ENCODE peak calls at places on chromosomes 12 and 14, in five cellular contexts. F is kidney epithelial cell, S is lung, H is uterus, L is stomach. J is an unnamed sample.

GRCh38 chr12:40689576-40689975 is 2.7 kb upstream of the CNTN1 start:
- DNase-seq in F (no peak), L (no peak), S (no peak), H (no peak), J (no peak)

GRCh38 chr12:22032732-22033131 is 13.3 kb upstream of the CMAS start:
- DNase-seq in L (no peak), H (no peak), S (no peak), F (no peak), J (no peak)

GRCh38 chr14:34693228-34693939 is 21.0 kb downstream of the CFL2 start:
- DNase-seq in H (no peak), S (peak), L (peak), F (no peak), J (peak)

GRCh38 chr14:51521764-51522163 is 129.9 kb upstream of the FRMD6 start:
- DNase-seq in L (no peak), F (no peak), S (no peak), H (no peak), J (no peak)

GRCh38 chr12:19771858-19772257 is 332.6 kb downstream of the AEBP2 start:
- DNase-seq in F (no peak), H (no peak), S (no peak), L (no peak), J (no peak)

GRCh38 chr14:105700622-105701288 is 174.4 kb downstream of the TMEM121 start:
- DNase-seq in H (no peak), S (no peak), L (no peak), F (no peak), J (no peak)

GRCh38 chr14:76926521-76927251 is 100.5 kb downstream of the LRRC74A start:
- DNase-seq in H (peak), S (no peak), F (no peak), L (no peak), J (no peak)

GRCh38 chr14:94334837-94335236 is 11.7 kb upstream of the SERPINA6 start:
- DNase-seq in S (no peak), F (no peak), L (no peak), H (no peak), J (no peak)

GRCh38 chr12:94175763-94176660 is 27.6 kb downstream of the PLXNC1 start:
- DNase-seq in F (no peak), L (no peak), H (no peak), S (no peak), J (no peak)

GRCh38 chr12:30908389-30909087 is 18.0 kb upstream of the TSPAN11 start:
- DNase-seq in L (no peak), S (no peak), F (no peak), H (no peak), J (no peak)

GRCh38 chr12:50581226-50582184 is 76.7 kb downstream of the DIP2B start:
- DNase-seq in L (no peak), S (no peak), F (no peak), H (no peak), J (no peak)

GRCh38 chr14:71618716-71619115 is 313.5 kb upstream of the RGS6 start:
- DNase-seq in H (no peak), L (no peak), S (no peak), F (no peak), J (no peak)

GRCh38 chr12:46110928-46111699 is 120.7 kb upstream of the SCAF11 start:
- DNase-seq in H (no peak), S (no peak), L (no peak), F (no peak), J (no peak)
- TF ChIP-seq CTCF in H (no peak), S (no peak), L (no peak), F (no peak), J (no peak)

GRCh38 chr12:52249041-52249461 is 16.0 kb downstream of the KRT7 start:
- DNase-seq in H (no peak), S (peak), F (no peak), L (peak), J (no peak)

GRCh38 chr12:52251367-52252055 is 18.5 kb downstream of the KRT7 start:
- DNase-seq in L (no peak), H (no peak), S (no peak), F (no peak), J (no peak)

GRCh38 chr12:52249511-52250047 is 16.5 kb downstream of the KRT7 start:
- DNase-seq in L (no peak), S (no peak), H (no peak), F (no peak), J (no peak)

GRCh38 chr12:52248541-52249035 is 15.5 kb downstream of the KRT7 start:
- DNase-seq in L (peak), S (no peak), H (no peak), F (no peak), J (no peak)

DNA sequence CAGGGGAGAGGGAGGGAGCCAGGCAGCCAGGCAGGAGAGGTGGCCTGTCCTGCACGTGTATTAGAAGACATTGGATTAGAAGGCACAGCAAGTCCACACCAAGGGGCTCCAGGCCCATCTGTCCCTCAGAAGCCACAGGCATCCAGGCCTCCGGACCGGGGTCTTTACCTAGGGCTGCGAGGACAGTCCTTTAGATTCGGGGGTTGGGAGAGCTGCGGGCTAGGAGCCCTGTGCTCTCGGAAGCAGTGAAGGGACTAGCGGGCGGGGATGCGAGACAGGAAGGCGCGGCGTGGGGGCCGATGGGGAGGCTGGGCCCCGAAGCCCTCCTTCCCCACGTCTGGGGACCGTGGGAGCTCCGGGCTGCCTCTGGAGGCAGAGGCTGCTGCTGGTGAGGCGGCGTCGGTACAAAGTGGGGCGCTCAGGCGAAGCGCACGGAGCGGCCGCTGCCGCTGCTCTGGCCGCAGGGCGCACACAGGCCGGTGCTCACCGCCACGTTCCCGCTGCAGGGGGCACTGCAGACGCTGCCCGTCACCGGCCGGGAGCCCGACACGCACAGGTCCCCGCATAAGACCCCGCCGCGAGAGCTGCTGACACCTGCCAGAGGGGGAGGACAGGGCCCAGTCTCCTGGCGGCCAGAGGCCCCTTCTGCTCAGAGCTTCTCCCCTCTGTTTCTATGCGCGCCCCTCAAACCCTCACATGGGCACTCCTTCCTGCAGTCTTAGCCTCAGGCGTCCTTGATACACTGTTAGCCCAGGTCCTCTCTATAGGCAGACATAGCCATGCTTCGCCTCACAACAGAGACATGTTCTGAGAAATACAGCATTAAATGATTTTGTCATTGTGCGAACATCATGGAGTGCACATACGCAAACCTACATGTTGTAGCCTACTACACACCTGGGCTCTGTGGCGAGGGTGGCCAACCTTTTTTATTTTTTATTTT is 17.3 kb downstream of the KRT7 start:
- DNase-seq in L (no peak), F (no peak), H (no peak), S (no peak), J (no peak)
- TF ChIP-seq CTCF in L (no peak), F (peak), H (no peak), S (no peak), J (no peak)

GRCh38 chr12:13597837-13598236 is 383.6 kb downstream of the GRIN2B start:
- DNase-seq in L (no peak), F (no peak), S (no peak), H (no peak), J (no peak)
- TF ChIP-seq CTCF in L (no peak), F (no peak), S (no peak), H (no peak), J (no peak)

GRCh38 chr14:98233656-98234055 is 1038.3 kb downstream of the BCL11B start:
- DNase-seq in S (no peak), H (no peak), F (no peak), L (no peak), J (peak)

GRCh38 chr14:98237939-98238338 is 1034.1 kb downstream of the BCL11B start:
- DNase-seq in L (no peak), F (no peak), H (no peak), S (no peak), J (no peak)

GRCh38 chr14:98231210-98231609 is 1040.8 kb downstream of the BCL11B start:
- DNase-seq in S (no peak), L (no peak), H (no peak), F (no peak), J (no peak)

GRCh38 chr14:98236314-98236713 is 1035.7 kb downstream of the BCL11B start:
- DNase-seq in L (no peak), H (no peak), S (no peak), F (no peak), J (peak)

GRCh38 chr14:98234208-98234607 is 1037.8 kb downstream of the BCL11B start:
- DNase-seq in S (no peak), H (no peak), L (no peak), F (peak), J (no peak)
- TF ChIP-seq CTCF in S (no peak), H (no peak), L (no peak), F (no peak), J (no peak)

GRCh38 chr12:58741226-58741625 is 179.1 kb downstream of the LRIG3 start:
- DNase-seq in F (no peak), L (no peak), S (no peak), H (no peak), J (no peak)
- TF ChIP-seq CTCF in F (no peak), L (no peak), S (no peak), H (no peak), J (peak)

DNA sequence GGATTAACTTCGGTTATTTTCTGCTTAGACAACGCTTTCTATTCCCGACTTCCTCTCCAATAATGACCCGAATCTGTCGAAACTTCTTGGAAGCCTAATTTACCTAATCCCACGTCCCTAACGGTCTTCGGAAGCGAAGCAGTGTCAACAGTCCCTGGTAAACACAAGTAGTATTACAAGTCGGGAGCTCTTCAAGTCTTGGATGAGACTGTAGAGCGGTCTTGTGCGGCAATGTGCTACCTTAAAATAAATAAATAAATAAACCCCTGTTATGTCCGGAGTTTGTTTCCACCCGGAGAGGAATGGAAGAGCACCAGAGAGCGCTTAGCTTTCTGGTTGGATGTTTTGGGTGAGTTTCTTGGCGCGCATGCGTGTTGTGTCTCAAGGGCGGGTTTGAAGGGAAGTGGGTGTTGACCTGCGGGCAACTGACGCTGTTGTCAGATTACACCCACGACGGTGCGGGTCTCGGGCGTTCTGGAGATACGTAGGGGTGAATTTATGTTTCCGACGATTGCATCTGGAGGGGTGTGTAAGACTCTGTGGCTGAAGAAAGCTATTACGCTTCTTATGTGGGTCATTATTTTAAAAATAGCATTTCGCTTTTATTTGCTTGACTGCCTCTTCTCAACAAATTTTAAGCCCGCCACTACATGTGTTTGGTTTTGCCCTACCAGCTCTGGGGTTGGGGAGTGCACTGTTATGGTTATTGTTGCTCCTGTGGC is at the start of the genes KIAA0586 and TIMM9:
- DNase-seq in F (peak), L (peak), H (peak), S (peak), J (peak)
- TF ChIP-seq CTCF in F (no peak), L (no peak), H (no peak), S (no peak), J (no peak)

GRCh38 chr14:26905219-26905618 is 307.4 kb upstream of the NOVA1 start:
- DNase-seq in S (no peak), F (no peak), L (no peak), H (no peak), J (no peak)
- TF ChIP-seq CTCF in S (no peak), F (no peak), L (no peak), H (no peak), J (no peak)

J was measured in osteocyte.